ENCODE peak calls at places on chromosome X, in ten cellular contexts. Q is fibroblast of the aortic adventitia; A is activated CD4-positive, alpha-beta T cell treated with anti-CD3 and anti-CD28 coated beads, Interleukin-2, amount 50 U/mL, for 1 hour; N is suprapubic skin; W is stimulated activated CD8-positive, alpha-beta memory T cell treated with anti-CD3 and anti-CD28 coated beads, Interleukin-15, amount 100 ng/mL, for 4 hours; M is activated naive CD4-positive, alpha-beta T cell treated with anti-CD3 and anti-CD28 coated beads, Interleukin-2, amount 10 ng/mL, durations not matched to agents 7 days and 5 days; S is activated naive CD8-positive, alpha-beta T cell treated with anti-CD3 and anti-CD28 coated beads, Interleukin-2, amount 50 U/mL, for 24 hours; J is mesothelial cell of epicardium; E is body of pancreas; F is stimulated activated CD4-positive, alpha-beta T cell treated with anti-CD3 and anti-CD28 coated beads, Interleukin-15, amount 100 ng/mL, for 1 hour. R is an unnamed sample.

GRCh38 chrX:46642145-46642544 is 68.6 kb downstream of the CHST7 start:
- DNase-seq in W (no peak), A (no peak), N (no peak), M (no peak), F (no peak), Q (peak), J (no peak), E (no peak), S (no peak), R (no peak)

GRCh38 chrX:13518126-13518525 is 51.3 kb upstream of the EGFL6 start:
- DNase-seq in Q (peak), J (no peak), E (no peak), S (no peak), N (no peak), A (no peak), M (no peak), F (no peak), W (no peak), R (no peak)

GRCh38 chrX:2320580-2321327 is 180.0 kb downstream of the DHRSX start:
- DNase-seq in M (no peak), E (peak), Q (peak), F (no peak), S (no peak), N (no peak), A (no peak), W (no peak), J (no peak), R (no peak)

GRCh38 chrX:31012509-31013025 is 59.3 kb downstream of the FTHL17 start:
- DNase-seq in Q (no peak), F (no peak), S (no peak), N (no peak), W (no peak), M (no peak), A (no peak), E (no peak), J (no peak), R (no peak)

GRCh38 chrX:10486373-10486772 is 134.0 kb downstream of the MID1 start:
- DNase-seq in N (no peak), S (no peak), M (no peak), E (no peak), F (no peak), Q (peak), J (no peak), W (no peak), A (no peak), R (no peak)

GRCh38 chrX:13646154-13646549 is 6.8 kb upstream of the TCEANC start:
- DNase-seq in A (peak), E (peak), J (peak), N (no peak), F (no peak), M (peak), S (peak), Q (peak), W (no peak), R (no peak)

GRCh38 chrX:9644335-9644734 is 121.3 kb downstream of the GPR143 start:
- DNase-seq in Q (no peak), S (peak), M (peak), W (peak), F (no peak), N (no peak), E (no peak), J (no peak), A (peak), R (no peak)

GRCh38 chrX:103187953-103188475 is 26.9 kb upstream of the BEX4 start:
- DNase-seq in S (no peak), J (no peak), N (no peak), M (no peak), W (no peak), F (no peak), E (no peak), Q (no peak), A (no peak), R (no peak)

GRCh38 chrX:44542567-44543325 is at the start of gene FUNDC1:
- DNase-seq in W (peak), J (peak), Q (peak), M (peak), A (peak), S (peak), N (peak), E (peak), F (peak), R (peak)

GRCh38 chrX:123087326-123087725 is 96.8 kb upstream of the GRIA3 start:
- DNase-seq in E (no peak), A (no peak), M (no peak), S (no peak), W (no peak), F (no peak), Q (peak), J (no peak), N (no peak), R (no peak)

GRCh38 chrX:137749282-137749681 is 183.4 kb downstream of the ZIC3 start:
- DNase-seq in N (no peak), W (no peak), J (no peak), F (no peak), Q (no peak), M (no peak), A (no peak), S (no peak), E (no peak), R (no peak)

GRCh38 chrX:41558531-41558930 is 111.4 kb downstream of the NYX start:
- DNase-seq in F (no peak), Q (peak), M (no peak), N (no peak), J (no peak), A (no peak), W (no peak), E (no peak), S (no peak), R (no peak)

GRCh38 chrX:110021180-110022022 is 18.5 kb downstream of the TMEM164 start:
- DNase-seq in F (no peak), M (no peak), Q (peak), A (no peak), W (no peak), E (no peak), N (no peak), S (no peak), J (no peak), R (no peak)

GRCh38 chrX:77493677-77494553 is 46.7 kb downstream of the FGF16 start:
- DNase-seq in M (no peak), N (no peak), W (no peak), F (no peak), S (no peak), J (peak), E (no peak), Q (peak), A (no peak), R (no peak)

GRCh38 chrX:12917753-12918152 is 11.3 kb downstream of the TLR8 start:
- DNase-seq in J (no peak), Q (no peak), M (no peak), S (no peak), F (no peak), A (no peak), W (no peak), E (no peak), N (no peak), R (no peak)

GRCh38 chrX:24133280-24133679 is 16.2 kb upstream of the ZFX start:
- DNase-seq in W (no peak), E (no peak), M (no peak), F (no peak), Q (no peak), J (no peak), A (no peak), N (no peak), S (no peak), R (no peak)

GRCh38 chrX:44343412-44343942 is at the start of gene EFHC2:
- DNase-seq in N (no peak), Q (no peak), W (peak), J (peak), A (peak), S (peak), E (peak), M (peak), F (peak), R (no peak)

GRCh38 chrX:17374619-17375360 is at the start of gene NHS:
- DNase-seq in N (peak), M (no peak), J (peak), S (peak), Q (peak), W (no peak), E (peak), F (no peak), A (no peak), R (no peak)

GRCh38 chrX:74160816-74161215 is 143.2 kb upstream of the ZCCHC13 start:
- DNase-seq in F (no peak), W (no peak), M (no peak), J (no peak), S (no peak), N (no peak), A (no peak), E (no peak), Q (no peak), R (no peak)

GRCh38 chrX:56429581-56429980 is 133.8 kb upstream of the UBQLN2 start:
- DNase-seq in F (no peak), A (no peak), S (no peak), Q (no peak), M (no peak), E (no peak), W (no peak), J (no peak), N (no peak), R (no peak)

GRCh38 chrX:65838674-65839073 is 171.2 kb downstream of the MSN start:
- DNase-seq in J (no peak), Q (no peak), S (no peak), W (no peak), A (no peak), N (no peak), E (no peak), M (no peak), F (no peak), R (no peak)

GRCh38 chrX:66015152-66015827 is 24.6 kb downstream of the VSIG4 start:
- DNase-seq in M (peak), J (no peak), E (no peak), N (no peak), A (no peak), S (no peak), W (no peak), F (no peak), Q (no peak), R (no peak)

GRCh38 chrX:40780123-40780522 is 44.8 kb upstream of the MED14 start:
- DNase-seq in E (no peak), S (no peak), W (no peak), J (no peak), N (no peak), M (no peak), A (no peak), F (no peak), Q (no peak), R (no peak)

GRCh38 chrX:9656277-9656676 is 109.4 kb downstream of the GPR143 start:
- DNase-seq in A (no peak), F (no peak), S (no peak), M (no peak), W (no peak), E (peak), N (no peak), Q (no peak), J (no peak), R (no peak)

GRCh38 chrX:7147431-7147977 is at the start of gene STS:
- DNase-seq in E (peak), M (peak), W (peak), J (no peak), A (peak), Q (peak), F (no peak), N (peak), S (peak), R (no peak)

GRCh38 chrX:81120936-81121351 is 80.8 kb downstream of the HMGN5 start:
- DNase-seq in E (peak), F (no peak), Q (peak), M (peak), A (peak), N (no peak), S (peak), W (no peak), J (no peak), R (no peak)

GRCh38 chrX:48897157-48897620 is 379 bp downstream of the TIMM17B start:
- DNase-seq in F (no peak), M (peak), A (peak), W (no peak), Q (peak), N (peak), J (peak), S (peak), E (peak), R (no peak)

GRCh38 chrX:32871636-32872035 is 339.7 kb downstream of the DMD start:
- DNase-seq in A (no peak), F (no peak), J (no peak), N (no peak), W (no peak), S (no peak), Q (no peak), M (no peak), E (no peak), R (no peak)

GRCh38 chrX:13377537-13377936 is 57.7 kb upstream of the ATXN3L start:
- DNase-seq in A (no peak), S (no peak), W (no peak), N (no peak), E (no peak), F (no peak), J (no peak), Q (peak), M (no peak), R (no peak)

R was measured in thoracic aorta.